ENCODE peak calls at places on chromosome 20, in nine cellular contexts. One of them, this sample, is unnamed.

GRCh38 chr20:46607849-46608497 is 43.3 kb downstream of the SLC13A3 start:
- DNase-seq in left ventricle myocardium inferior: no peak
- DNase-seq in upper lobe of right lung: no peak
- DNase-seq in LoVo: no peak
- DNase-seq in stimulated activated CD4-positive, alpha-beta T cell treated with anti-CD3 and anti-CD28 coated beads, TNF-alpha, amount 100 ng/mL, for 1 hour: no peak
- DNase-seq in activated T-helper 2 cell treated with anti-CD3 and anti-CD28 coated beads, Interferon-gamma antibody, Interleukin-2, Interleukin-4, amounts not matched to agents 10 μg/mL and 5 μg/mL and 100 μg/mL, durations not matched to agents 14 hours and 24 hours and 36 hours: no peak
- DNase-seq in NAMALWA: no peak
- DNase-seq in GM12891: no peak
- DNase-seq in PC-3: no peak
- DNase-seq in this sample: no peak

GRCh38 chr20:60074276-60074675 is 116.1 kb downstream of the CDH26 start:
- DNase-seq in left ventricle myocardium inferior: no peak
- DNase-seq in upper lobe of right lung: no peak
- DNase-seq in LoVo: no peak
- DNase-seq in stimulated activated CD4-positive, alpha-beta T cell treated with anti-CD3 and anti-CD28 coated beads, TNF-alpha, amount 100 ng/mL, for 1 hour: no peak
- DNase-seq in activated T-helper 2 cell treated with anti-CD3 and anti-CD28 coated beads, Interferon-gamma antibody, Interleukin-2, Interleukin-4, amounts not matched to agents 10 μg/mL and 5 μg/mL and 100 μg/mL, durations not matched to agents 14 hours and 24 hours and 36 hours: no peak
- DNase-seq in NAMALWA: no peak
- DNase-seq in GM12891: no peak
- DNase-seq in PC-3: no peak
- DNase-seq in this sample: no peak

GRCh38 chr20:61764471-61765020 is 301.1 kb downstream of the TAF4 start:
- DNase-seq in left ventricle myocardium inferior: no peak
- DNase-seq in upper lobe of right lung: no peak
- DNase-seq in LoVo: no peak
- DNase-seq in stimulated activated CD4-positive, alpha-beta T cell treated with anti-CD3 and anti-CD28 coated beads, TNF-alpha, amount 100 ng/mL, for 1 hour: no peak
- DNase-seq in activated T-helper 2 cell treated with anti-CD3 and anti-CD28 coated beads, Interferon-gamma antibody, Interleukin-2, Interleukin-4, amounts not matched to agents 10 μg/mL and 5 μg/mL and 100 μg/mL, durations not matched to agents 14 hours and 24 hours and 36 hours: no peak
- DNase-seq in NAMALWA: no peak
- DNase-seq in GM12891: no peak
- DNase-seq in PC-3: no peak
- DNase-seq in this sample: no peak

GRCh38 chr20:46939031-46939430 is 44.4 kb downstream of the EYA2 start:
- DNase-seq in left ventricle myocardium inferior: no peak
- DNase-seq in upper lobe of right lung: no peak
- DNase-seq in LoVo: no peak
- DNase-seq in stimulated activated CD4-positive, alpha-beta T cell treated with anti-CD3 and anti-CD28 coated beads, TNF-alpha, amount 100 ng/mL, for 1 hour: no peak
- DNase-seq in activated T-helper 2 cell treated with anti-CD3 and anti-CD28 coated beads, Interferon-gamma antibody, Interleukin-2, Interleukin-4, amounts not matched to agents 10 μg/mL and 5 μg/mL and 100 μg/mL, durations not matched to agents 14 hours and 24 hours and 36 hours: no peak
- DNase-seq in NAMALWA: peak
- DNase-seq in GM12891: no peak
- DNase-seq in PC-3: peak
- DNase-seq in this sample: peak

GRCh38 chr20:33884633-33885032 is 73.5 kb downstream of the CHMP4B start:
- DNase-seq in left ventricle myocardium inferior: no peak
- DNase-seq in upper lobe of right lung: no peak
- DNase-seq in LoVo: no peak
- DNase-seq in stimulated activated CD4-positive, alpha-beta T cell treated with anti-CD3 and anti-CD28 coated beads, TNF-alpha, amount 100 ng/mL, for 1 hour: no peak
- DNase-seq in activated T-helper 2 cell treated with anti-CD3 and anti-CD28 coated beads, Interferon-gamma antibody, Interleukin-2, Interleukin-4, amounts not matched to agents 10 μg/mL and 5 μg/mL and 100 μg/mL, durations not matched to agents 14 hours and 24 hours and 36 hours: no peak
- DNase-seq in NAMALWA: no peak
- DNase-seq in GM12891: no peak
- DNase-seq in PC-3: no peak
- DNase-seq in this sample: no peak

GRCh38 chr20:44572551-44573500 is 9.6 kb upstream of the PKIG start:
- DNase-seq in left ventricle myocardium inferior: peak
- DNase-seq in upper lobe of right lung: no peak
- DNase-seq in LoVo: no peak
- DNase-seq in stimulated activated CD4-positive, alpha-beta T cell treated with anti-CD3 and anti-CD28 coated beads, TNF-alpha, amount 100 ng/mL, for 1 hour: no peak
- DNase-seq in activated T-helper 2 cell treated with anti-CD3 and anti-CD28 coated beads, Interferon-gamma antibody, Interleukin-2, Interleukin-4, amounts not matched to agents 10 μg/mL and 5 μg/mL and 100 μg/mL, durations not matched to agents 14 hours and 24 hours and 36 hours: no peak
- DNase-seq in NAMALWA: no peak
- DNase-seq in GM12891: no peak
- DNase-seq in PC-3: peak
- DNase-seq in this sample: peak

GRCh38 chr20:39873286-39873685 is 815.8 kb downstream of the MAFB start:
- DNase-seq in left ventricle myocardium inferior: no peak
- DNase-seq in upper lobe of right lung: no peak
- DNase-seq in LoVo: no peak
- DNase-seq in stimulated activated CD4-positive, alpha-beta T cell treated with anti-CD3 and anti-CD28 coated beads, TNF-alpha, amount 100 ng/mL, for 1 hour: no peak
- DNase-seq in activated T-helper 2 cell treated with anti-CD3 and anti-CD28 coated beads, Interferon-gamma antibody, Interleukin-2, Interleukin-4, amounts not matched to agents 10 μg/mL and 5 μg/mL and 100 μg/mL, durations not matched to agents 14 hours and 24 hours and 36 hours: no peak
- DNase-seq in NAMALWA: no peak
- DNase-seq in GM12891: no peak
- DNase-seq in PC-3: no peak
- DNase-seq in this sample: no peak

GRCh38 chr20:14055127-14055742 is 59.9 kb downstream of the MACROD2 start:
- DNase-seq in left ventricle myocardium inferior: no peak
- DNase-seq in upper lobe of right lung: no peak
- DNase-seq in LoVo: peak
- DNase-seq in stimulated activated CD4-positive, alpha-beta T cell treated with anti-CD3 and anti-CD28 coated beads, TNF-alpha, amount 100 ng/mL, for 1 hour: no peak
- DNase-seq in activated T-helper 2 cell treated with anti-CD3 and anti-CD28 coated beads, Interferon-gamma antibody, Interleukin-2, Interleukin-4, amounts not matched to agents 10 μg/mL and 5 μg/mL and 100 μg/mL, durations not matched to agents 14 hours and 24 hours and 36 hours: no peak
- DNase-seq in NAMALWA: peak
- DNase-seq in GM12891: no peak
- DNase-seq in PC-3: peak
- DNase-seq in this sample: peak

GRCh38 chr20:36153754-36154695 is 515 bp upstream of the EPB41L1 start:
- DNase-seq in left ventricle myocardium inferior: peak
- DNase-seq in upper lobe of right lung: peak
- DNase-seq in LoVo: peak
- DNase-seq in stimulated activated CD4-positive, alpha-beta T cell treated with anti-CD3 and anti-CD28 coated beads, TNF-alpha, amount 100 ng/mL, for 1 hour: no peak
- DNase-seq in activated T-helper 2 cell treated with anti-CD3 and anti-CD28 coated beads, Interferon-gamma antibody, Interleukin-2, Interleukin-4, amounts not matched to agents 10 μg/mL and 5 μg/mL and 100 μg/mL, durations not matched to agents 14 hours and 24 hours and 36 hours: no peak
- DNase-seq in NAMALWA: no peak
- DNase-seq in GM12891: peak
- DNase-seq in PC-3: peak
- DNase-seq in this sample: peak

GRCh38 chr20:33910529-33911327 is 83.0 kb upstream of the RALY start:
- DNase-seq in left ventricle myocardium inferior: no peak
- DNase-seq in upper lobe of right lung: no peak
- DNase-seq in LoVo: no peak
- DNase-seq in stimulated activated CD4-positive, alpha-beta T cell treated with anti-CD3 and anti-CD28 coated beads, TNF-alpha, amount 100 ng/mL, for 1 hour: no peak
- DNase-seq in activated T-helper 2 cell treated with anti-CD3 and anti-CD28 coated beads, Interferon-gamma antibody, Interleukin-2, Interleukin-4, amounts not matched to agents 10 μg/mL and 5 μg/mL and 100 μg/mL, durations not matched to agents 14 hours and 24 hours and 36 hours: no peak
- DNase-seq in NAMALWA: no peak
- DNase-seq in GM12891: no peak
- DNase-seq in PC-3: no peak
- DNase-seq in this sample: peak

GRCh38 chr20:58691773-58692578 is 624 bp upstream of the NPEPL1 start:
- DNase-seq in left ventricle myocardium inferior: peak
- DNase-seq in upper lobe of right lung: peak
- DNase-seq in LoVo: no peak
- DNase-seq in stimulated activated CD4-positive, alpha-beta T cell treated with anti-CD3 and anti-CD28 coated beads, TNF-alpha, amount 100 ng/mL, for 1 hour: no peak
- DNase-seq in activated T-helper 2 cell treated with anti-CD3 and anti-CD28 coated beads, Interferon-gamma antibody, Interleukin-2, Interleukin-4, amounts not matched to agents 10 μg/mL and 5 μg/mL and 100 μg/mL, durations not matched to agents 14 hours and 24 hours and 36 hours: no peak
- DNase-seq in NAMALWA: no peak
- DNase-seq in GM12891: no peak
- DNase-seq in PC-3: no peak
- DNase-seq in this sample: no peak

GRCh38 chr20:44210422-44211176 is at the start of gene OSER1:
- DNase-seq in left ventricle myocardium inferior: peak
- DNase-seq in upper lobe of right lung: peak
- DNase-seq in LoVo: peak
- DNase-seq in stimulated activated CD4-positive, alpha-beta T cell treated with anti-CD3 and anti-CD28 coated beads, TNF-alpha, amount 100 ng/mL, for 1 hour: peak
- DNase-seq in activated T-helper 2 cell treated with anti-CD3 and anti-CD28 coated beads, Interferon-gamma antibody, Interleukin-2, Interleukin-4, amounts not matched to agents 10 μg/mL and 5 μg/mL and 100 μg/mL, durations not matched to agents 14 hours and 24 hours and 36 hours: peak
- DNase-seq in NAMALWA: peak
- DNase-seq in GM12891: peak
- DNase-seq in PC-3: peak
- DNase-seq in this sample: peak

GRCh38 chr20:38167851-38168760 is 3.0 kb upstream of the TGM2 start:
- DNase-seq in left ventricle myocardium inferior: peak
- DNase-seq in upper lobe of right lung: peak
- DNase-seq in LoVo: peak
- DNase-seq in stimulated activated CD4-positive, alpha-beta T cell treated with anti-CD3 and anti-CD28 coated beads, TNF-alpha, amount 100 ng/mL, for 1 hour: no peak
- DNase-seq in activated T-helper 2 cell treated with anti-CD3 and anti-CD28 coated beads, Interferon-gamma antibody, Interleukin-2, Interleukin-4, amounts not matched to agents 10 μg/mL and 5 μg/mL and 100 μg/mL, durations not matched to agents 14 hours and 24 hours and 36 hours: no peak
- DNase-seq in NAMALWA: no peak
- DNase-seq in GM12891: no peak
- DNase-seq in PC-3: peak
- DNase-seq in this sample: peak

GRCh38 chr20:20492521-20493334 is 124.8 kb downstream of the INSM1 start:
- DNase-seq in left ventricle myocardium inferior: no peak
- DNase-seq in upper lobe of right lung: no peak
- DNase-seq in LoVo: no peak
- DNase-seq in stimulated activated CD4-positive, alpha-beta T cell treated with anti-CD3 and anti-CD28 coated beads, TNF-alpha, amount 100 ng/mL, for 1 hour: no peak
- DNase-seq in activated T-helper 2 cell treated with anti-CD3 and anti-CD28 coated beads, Interferon-gamma antibody, Interleukin-2, Interleukin-4, amounts not matched to agents 10 μg/mL and 5 μg/mL and 100 μg/mL, durations not matched to agents 14 hours and 24 hours and 36 hours: no peak
- DNase-seq in NAMALWA: no peak
- DNase-seq in GM12891: no peak
- DNase-seq in PC-3: no peak
- DNase-seq in this sample: no peak

GRCh38 chr20:50982372-50982771 is 23.8 kb downstream of the MOCS3 start:
- DNase-seq in left ventricle myocardium inferior: no peak
- DNase-seq in upper lobe of right lung: no peak
- DNase-seq in LoVo: peak
- DNase-seq in stimulated activated CD4-positive, alpha-beta T cell treated with anti-CD3 and anti-CD28 coated beads, TNF-alpha, amount 100 ng/mL, for 1 hour: no peak
- DNase-seq in activated T-helper 2 cell treated with anti-CD3 and anti-CD28 coated beads, Interferon-gamma antibody, Interleukin-2, Interleukin-4, amounts not matched to agents 10 μg/mL and 5 μg/mL and 100 μg/mL, durations not matched to agents 14 hours and 24 hours and 36 hours: no peak
- DNase-seq in NAMALWA: no peak
- DNase-seq in GM12891: no peak
- DNase-seq in PC-3: peak
- DNase-seq in this sample: peak

GRCh38 chr20:31990958-31991705 is 19.1 kb upstream of the CCM2L start:
- DNase-seq in left ventricle myocardium inferior: no peak
- DNase-seq in upper lobe of right lung: no peak
- DNase-seq in LoVo: no peak
- DNase-seq in stimulated activated CD4-positive, alpha-beta T cell treated with anti-CD3 and anti-CD28 coated beads, TNF-alpha, amount 100 ng/mL, for 1 hour: no peak
- DNase-seq in activated T-helper 2 cell treated with anti-CD3 and anti-CD28 coated beads, Interferon-gamma antibody, Interleukin-2, Interleukin-4, amounts not matched to agents 10 μg/mL and 5 μg/mL and 100 μg/mL, durations not matched to agents 14 hours and 24 hours and 36 hours: no peak
- DNase-seq in NAMALWA: no peak
- DNase-seq in GM12891: no peak
- DNase-seq in PC-3: no peak
- DNase-seq in this sample: no peak

GRCh38 chr20:58749979-58750378 is 57.4 kb downstream of the NPEPL1 start:
- DNase-seq in left ventricle myocardium inferior: no peak
- DNase-seq in upper lobe of right lung: no peak
- DNase-seq in LoVo: no peak
- DNase-seq in stimulated activated CD4-positive, alpha-beta T cell treated with anti-CD3 and anti-CD28 coated beads, TNF-alpha, amount 100 ng/mL, for 1 hour: no peak
- DNase-seq in activated T-helper 2 cell treated with anti-CD3 and anti-CD28 coated beads, Interferon-gamma antibody, Interleukin-2, Interleukin-4, amounts not matched to agents 10 μg/mL and 5 μg/mL and 100 μg/mL, durations not matched to agents 14 hours and 24 hours and 36 hours: no peak
- DNase-seq in NAMALWA: no peak
- DNase-seq in GM12891: no peak
- DNase-seq in PC-3: no peak
- DNase-seq in this sample: no peak

GRCh38 chr20:3890410-3890751 is 1.2 kb downstream of the PANK2 start:
- DNase-seq in left ventricle myocardium inferior: no peak
- DNase-seq in upper lobe of right lung: no peak
- DNase-seq in LoVo: peak
- DNase-seq in stimulated activated CD4-positive, alpha-beta T cell treated with anti-CD3 and anti-CD28 coated beads, TNF-alpha, amount 100 ng/mL, for 1 hour: no peak
- DNase-seq in activated T-helper 2 cell treated with anti-CD3 and anti-CD28 coated beads, Interferon-gamma antibody, Interleukin-2, Interleukin-4, amounts not matched to agents 10 μg/mL and 5 μg/mL and 100 μg/mL, durations not matched to agents 14 hours and 24 hours and 36 hours: no peak
- DNase-seq in NAMALWA: no peak
- DNase-seq in GM12891: no peak
- DNase-seq in PC-3: peak
- DNase-seq in this sample: peak

GRCh38 chr20:59788196-59788735 is 145.2 kb downstream of the SYCP2 start:
- DNase-seq in left ventricle myocardium inferior: no peak
- DNase-seq in upper lobe of right lung: no peak
- DNase-seq in LoVo: no peak
- DNase-seq in stimulated activated CD4-positive, alpha-beta T cell treated with anti-CD3 and anti-CD28 coated beads, TNF-alpha, amount 100 ng/mL, for 1 hour: no peak
- DNase-seq in activated T-helper 2 cell treated with anti-CD3 and anti-CD28 coated beads, Interferon-gamma antibody, Interleukin-2, Interleukin-4, amounts not matched to agents 10 μg/mL and 5 μg/mL and 100 μg/mL, durations not matched to agents 14 hours and 24 hours and 36 hours: no peak
- DNase-seq in NAMALWA: no peak
- DNase-seq in GM12891: no peak
- DNase-seq in PC-3: no peak
- DNase-seq in this sample: no peak

GRCh38 chr20:52959125-52959524 is 13.0 kb upstream of the TSHZ2 start:
- DNase-seq in left ventricle myocardium inferior: no peak
- DNase-seq in upper lobe of right lung: no peak
- DNase-seq in LoVo: no peak
- DNase-seq in stimulated activated CD4-positive, alpha-beta T cell treated with anti-CD3 and anti-CD28 coated beads, TNF-alpha, amount 100 ng/mL, for 1 hour: no peak
- DNase-seq in activated T-helper 2 cell treated with anti-CD3 and anti-CD28 coated beads, Interferon-gamma antibody, Interleukin-2, Interleukin-4, amounts not matched to agents 10 μg/mL and 5 μg/mL and 100 μg/mL, durations not matched to agents 14 hours and 24 hours and 36 hours: no peak
- DNase-seq in NAMALWA: peak
- DNase-seq in GM12891: no peak
- DNase-seq in PC-3: no peak
- DNase-seq in this sample: no peak

GRCh38 chr20:1741309-1742048 is 83.9 kb upstream of the SIRPG start:
- DNase-seq in left ventricle myocardium inferior: no peak
- DNase-seq in upper lobe of right lung: no peak
- DNase-seq in LoVo: no peak
- DNase-seq in stimulated activated CD4-positive, alpha-beta T cell treated with anti-CD3 and anti-CD28 coated beads, TNF-alpha, amount 100 ng/mL, for 1 hour: no peak
- DNase-seq in activated T-helper 2 cell treated with anti-CD3 and anti-CD28 coated beads, Interferon-gamma antibody, Interleukin-2, Interleukin-4, amounts not matched to agents 10 μg/mL and 5 μg/mL and 100 μg/mL, durations not matched to agents 14 hours and 24 hours and 36 hours: no peak
- DNase-seq in NAMALWA: no peak
- DNase-seq in GM12891: no peak
- DNase-seq in PC-3: no peak
- DNase-seq in this sample: no peak

GRCh38 chr20:2946988-2947961 is 74.0 kb downstream of the PTPRA start:
- DNase-seq in left ventricle myocardium inferior: no peak
- DNase-seq in upper lobe of right lung: no peak
- DNase-seq in LoVo: no peak
- DNase-seq in stimulated activated CD4-positive, alpha-beta T cell treated with anti-CD3 and anti-CD28 coated beads, TNF-alpha, amount 100 ng/mL, for 1 hour: no peak
- DNase-seq in activated T-helper 2 cell treated with anti-CD3 and anti-CD28 coated beads, Interferon-gamma antibody, Interleukin-2, Interleukin-4, amounts not matched to agents 10 μg/mL and 5 μg/mL and 100 μg/mL, durations not matched to agents 14 hours and 24 hours and 36 hours: no peak
- DNase-seq in NAMALWA: no peak
- DNase-seq in GM12891: no peak
- DNase-seq in PC-3: no peak
- DNase-seq in this sample: peak

GRCh38 chr20:3068986-3069900 is 2.2 kb upstream of the OXT start:
- DNase-seq in left ventricle myocardium inferior: no peak
- DNase-seq in upper lobe of right lung: no peak
- DNase-seq in LoVo: no peak
- DNase-seq in stimulated activated CD4-positive, alpha-beta T cell treated with anti-CD3 and anti-CD28 coated beads, TNF-alpha, amount 100 ng/mL, for 1 hour: no peak
- DNase-seq in activated T-helper 2 cell treated with anti-CD3 and anti-CD28 coated beads, Interferon-gamma antibody, Interleukin-2, Interleukin-4, amounts not matched to agents 10 μg/mL and 5 μg/mL and 100 μg/mL, durations not matched to agents 14 hours and 24 hours and 36 hours: no peak
- DNase-seq in NAMALWA: peak
- DNase-seq in GM12891: no peak
- DNase-seq in PC-3: peak
- DNase-seq in this sample: peak

GRCh38 chr20:62710886-62711702 is 2.5 kb downstream of the NTSR1 start:
- DNase-seq in left ventricle myocardium inferior: no peak
- DNase-seq in upper lobe of right lung: no peak
- DNase-seq in LoVo: no peak
- DNase-seq in stimulated activated CD4-positive, alpha-beta T cell treated with anti-CD3 and anti-CD28 coated beads, TNF-alpha, amount 100 ng/mL, for 1 hour: no peak
- DNase-seq in activated T-helper 2 cell treated with anti-CD3 and anti-CD28 coated beads, Interferon-gamma antibody, Interleukin-2, Interleukin-4, amounts not matched to agents 10 μg/mL and 5 μg/mL and 100 μg/mL, durations not matched to agents 14 hours and 24 hours and 36 hours: no peak
- DNase-seq in NAMALWA: peak
- DNase-seq in GM12891: no peak
- DNase-seq in PC-3: peak
- DNase-seq in this sample: peak

GRCh38 chr20:14885661-14886060 is 548.2 kb upstream of the FLRT3 start:
- DNase-seq in left ventricle myocardium inferior: no peak
- DNase-seq in upper lobe of right lung: no peak
- DNase-seq in LoVo: no peak
- DNase-seq in stimulated activated CD4-positive, alpha-beta T cell treated with anti-CD3 and anti-CD28 coated beads, TNF-alpha, amount 100 ng/mL, for 1 hour: no peak
- DNase-seq in activated T-helper 2 cell treated with anti-CD3 and anti-CD28 coated beads, Interferon-gamma antibody, Interleukin-2, Interleukin-4, amounts not matched to agents 10 μg/mL and 5 μg/mL and 100 μg/mL, durations not matched to agents 14 hours and 24 hours and 36 hours: no peak
- DNase-seq in NAMALWA: no peak
- DNase-seq in GM12891: no peak
- DNase-seq in PC-3: peak
- DNase-seq in this sample: peak

GRCh38 chr20:44074252-44075151 is 112.5 kb downstream of the JPH2 start:
- DNase-seq in left ventricle myocardium inferior: peak
- DNase-seq in upper lobe of right lung: peak
- DNase-seq in LoVo: peak
- DNase-seq in stimulated activated CD4-positive, alpha-beta T cell treated with anti-CD3 and anti-CD28 coated beads, TNF-alpha, amount 100 ng/mL, for 1 hour: no peak
- DNase-seq in activated T-helper 2 cell treated with anti-CD3 and anti-CD28 coated beads, Interferon-gamma antibody, Interleukin-2, Interleukin-4, amounts not matched to agents 10 μg/mL and 5 μg/mL and 100 μg/mL, durations not matched to agents 14 hours and 24 hours and 36 hours: no peak
- DNase-seq in NAMALWA: no peak
- DNase-seq in GM12891: no peak
- DNase-seq in PC-3: peak
- DNase-seq in this sample: peak

GRCh38 chr20:62644802-62645496 is 2.6 kb downstream of the SLCO4A1 start:
- DNase-seq in left ventricle myocardium inferior: no peak
- DNase-seq in upper lobe of right lung: no peak
- DNase-seq in LoVo: peak
- DNase-seq in stimulated activated CD4-positive, alpha-beta T cell treated with anti-CD3 and anti-CD28 coated beads, TNF-alpha, amount 100 ng/mL, for 1 hour: no peak
- DNase-seq in activated T-helper 2 cell treated with anti-CD3 and anti-CD28 coated beads, Interferon-gamma antibody, Interleukin-2, Interleukin-4, amounts not matched to agents 10 μg/mL and 5 μg/mL and 100 μg/mL, durations not matched to agents 14 hours and 24 hours and 36 hours: no peak
- DNase-seq in NAMALWA: no peak
- DNase-seq in GM12891: no peak
- DNase-seq in PC-3: peak
- DNase-seq in this sample: peak

GRCh38 chr20:4666001-4666470 is 55.7 kb upstream of the PRND start:
- DNase-seq in left ventricle myocardium inferior: no peak
- DNase-seq in upper lobe of right lung: no peak
- DNase-seq in LoVo: no peak
- DNase-seq in stimulated activated CD4-positive, alpha-beta T cell treated with anti-CD3 and anti-CD28 coated beads, TNF-alpha, amount 100 ng/mL, for 1 hour: peak
- DNase-seq in activated T-helper 2 cell treated with anti-CD3 and anti-CD28 coated beads, Interferon-gamma antibody, Interleukin-2, Interleukin-4, amounts not matched to agents 10 μg/mL and 5 μg/mL and 100 μg/mL, durations not matched to agents 14 hours and 24 hours and 36 hours: peak
- DNase-seq in NAMALWA: no peak
- DNase-seq in GM12891: no peak
- DNase-seq in PC-3: peak
- DNase-seq in this sample: no peak

GRCh38 chr20:10915815-10916214 is 242.0 kb upstream of the JAG1 start:
- DNase-seq in left ventricle myocardium inferior: no peak
- DNase-seq in upper lobe of right lung: no peak
- DNase-seq in LoVo: no peak
- DNase-seq in stimulated activated CD4-positive, alpha-beta T cell treated with anti-CD3 and anti-CD28 coated beads, TNF-alpha, amount 100 ng/mL, for 1 hour: no peak
- DNase-seq in activated T-helper 2 cell treated with anti-CD3 and anti-CD28 coated beads, Interferon-gamma antibody, Interleukin-2, Interleukin-4, amounts not matched to agents 10 μg/mL and 5 μg/mL and 100 μg/mL, durations not matched to agents 14 hours and 24 hours and 36 hours: no peak
- DNase-seq in NAMALWA: no peak
- DNase-seq in GM12891: no peak
- DNase-seq in PC-3: no peak
- DNase-seq in this sample: no peak

GRCh38 chr20:63974402-63975200 is 4.8 kb downstream of the SAMD10 start:
- DNase-seq in left ventricle myocardium inferior: peak
- DNase-seq in upper lobe of right lung: peak
- DNase-seq in LoVo: no peak
- DNase-seq in stimulated activated CD4-positive, alpha-beta T cell treated with anti-CD3 and anti-CD28 coated beads, TNF-alpha, amount 100 ng/mL, for 1 hour: no peak
- DNase-seq in activated T-helper 2 cell treated with anti-CD3 and anti-CD28 coated beads, Interferon-gamma antibody, Interleukin-2, Interleukin-4, amounts not matched to agents 10 μg/mL and 5 μg/mL and 100 μg/mL, durations not matched to agents 14 hours and 24 hours and 36 hours: no peak
- DNase-seq in NAMALWA: peak
- DNase-seq in GM12891: no peak
- DNase-seq in PC-3: peak
- DNase-seq in this sample: no peak

GRCh38 chr20:10497283-10497682 is 62.2 kb downstream of the SLX4IP start:
- DNase-seq in left ventricle myocardium inferior: no peak
- DNase-seq in upper lobe of right lung: no peak
- DNase-seq in LoVo: no peak
- DNase-seq in stimulated activated CD4-positive, alpha-beta T cell treated with anti-CD3 and anti-CD28 coated beads, TNF-alpha, amount 100 ng/mL, for 1 hour: no peak
- DNase-seq in activated T-helper 2 cell treated with anti-CD3 and anti-CD28 coated beads, Interferon-gamma antibody, Interleukin-2, Interleukin-4, amounts not matched to agents 10 μg/mL and 5 μg/mL and 100 μg/mL, durations not matched to agents 14 hours and 24 hours and 36 hours: no peak
- DNase-seq in NAMALWA: no peak
- DNase-seq in GM12891: no peak
- DNase-seq in PC-3: no peak
- DNase-seq in this sample: no peak

This sample was measured in kidney tubule cell.